ENCODE peak calls at places on chromosomes 1 and 21, in five cellular contexts. Z is CD4-positive, alpha-beta T cell; B is caudate nucleus; K is colonic mucosa; Y is upper lobe of right lung. J is an unnamed sample.

GRCh38 chr1:41006942-41007865 is 14.3 kb downstream of the SLFNL1 start:
- DNase-seq in B (peak), Z (no peak), Y (no peak), K (no peak), J (no peak)

GRCh38 chr1:25879675-25880074 is 4.2 kb upstream of the PAQR7 start:
- DNase-seq in Z (no peak), K (no peak), B (no peak), Y (peak), J (no peak)

GRCh38 chr1:194069168-194069830 is 882.9 kb upstream of the B3GALT2 start:
- DNase-seq in Y (no peak), K (no peak), Z (no peak), B (no peak), J (no peak)

GRCh38 chr21:22476214-22476613 is 1478.0 kb downstream of the NCAM2 start:
- DNase-seq in Y (no peak), Z (no peak), K (no peak), B (no peak), J (no peak)

GRCh38 chr21:25903599-25903998 is 168.8 kb downstream of the GABPA start:
- DNase-seq in Y (no peak), B (no peak), Z (no peak), K (no peak), J (no peak)

GRCh38 chr1:11498956-11499824 is 20.2 kb downstream of the DISP3 start:
- DNase-seq in K (no peak), B (no peak), Y (no peak), Z (no peak), J (no peak)

GRCh38 chr1:159851386-159851785 is 11.1 kb downstream of the VSIG8 start:
- DNase-seq in B (no peak), K (no peak), Z (no peak), Y (no peak), J (no peak)

GRCh38 chr1:27603962-27604578 is at the start of gene AHDC1:
- DNase-seq in B (peak), K (peak), Y (peak), Z (peak), J (peak)

GRCh38 chr21:43287111-43287973 is 118.5 kb downstream of the CRYAA start:
- DNase-seq in Y (peak), Z (no peak), B (no peak), K (no peak), J (no peak)

GRCh38 chr1:226763741-226764264 is 24.7 kb upstream of the ITPKB start:
- DNase-seq in B (no peak), K (no peak), Z (no peak), Y (no peak), J (no peak)

GRCh38 chr1:3074297-3074741 is 5.3 kb downstream of the PRDM16 start:
- DNase-seq in K (no peak), B (no peak), Z (no peak), Y (peak), J (peak)

GRCh38 chr1:32150847-32151246 is 28.6 kb upstream of the TXLNA start:
- DNase-seq in B (no peak), K (no peak), Z (no peak), Y (no peak), J (no peak)

GRCh38 chr1:230565141-230565540 is 77.1 kb upstream of the COG2 start:
- DNase-seq in Z (no peak), B (no peak), K (no peak), Y (no peak), J (no peak)

GRCh38 chr1:41399148-41399795 is 38.0 kb downstream of the FOXO6 start:
- DNase-seq in K (no peak), Z (no peak), B (peak), Y (no peak), J (no peak)

GRCh38 chr1:46582972-46583371 is 21.1 kb downstream of the MKNK1 start:
- DNase-seq in Z (no peak), K (no peak), B (no peak), Y (no peak), J (peak)

GRCh38 chr1:4768553-4768952 is 114.1 kb downstream of the AJAP1 start:
- DNase-seq in Z (no peak), K (no peak), Y (no peak), B (no peak), J (peak)

GRCh38 chr1:18440385-18441226 is 40.1 kb upstream of the KLHDC7A start:
- DNase-seq in K (peak), Y (no peak), Z (no peak), B (no peak), J (no peak)

GRCh38 chr21:14917762-14918161 is 147.0 kb downstream of the NRIP1 start:
- DNase-seq in Y (no peak), Z (no peak), K (no peak), B (no peak), J (no peak)

GRCh38 chr1:4599521-4599920 is 54.9 kb upstream of the AJAP1 start:
- DNase-seq in K (no peak), Y (no peak), B (no peak), Z (no peak), J (no peak)

GRCh38 chr1:27004471-27005165 is 8.0 kb downstream of the TENT5B start:
- DNase-seq in Z (no peak), B (no peak), Y (peak), K (no peak), J (peak)

GRCh38 chr1:74324684-74325448 is 89.7 kb downstream of the TNNI3K start:
- DNase-seq in K (no peak), B (no peak), Z (no peak), Y (no peak), J (no peak)

GRCh38 chr1:178620584-178621475 is 104.2 kb upstream of the RALGPS2 start:
- DNase-seq in Z (no peak), K (no peak), Y (no peak), B (no peak), J (no peak)

GRCh38 chr1:110433213-110433612 is 17.7 kb upstream of the PROK1 start:
- DNase-seq in Y (no peak), Z (no peak), K (no peak), B (no peak), J (no peak)

GRCh38 chr1:12047120-12047876 is 15.8 kb upstream of the TNFRSF8 start:
- DNase-seq in K (no peak), B (no peak), Z (no peak), Y (no peak), J (no peak)

GRCh38 chr1:53579221-53580008 is 120.2 kb downstream of the DMRTB1 start:
- DNase-seq in K (no peak), B (no peak), Z (no peak), Y (peak), J (peak)

GRCh38 chr1:26318338-26319064 is 743 bp downstream of the CD52 start:
- DNase-seq in Z (no peak), Y (peak), B (no peak), K (no peak), J (no peak)

GRCh38 chr1:111175349-111175748 is 25.1 kb downstream of the DENND2D start:
- DNase-seq in Y (no peak), B (no peak), K (no peak), Z (no peak), J (no peak)

GRCh38 chr1:26278303-26278702 is 1.6 kb upstream of the SH3BGRL3 start:
- DNase-seq in K (peak), Y (no peak), B (no peak), Z (no peak), J (no peak)

GRCh38 chr1:100868364-100868995 is 26.2 kb downstream of the EXTL2 start:
- DNase-seq in Z (no peak), K (no peak), Y (no peak), B (no peak), J (no peak)

GRCh38 chr1:69540052-69540451 is 27.7 kb upstream of the LRRC7 start:
- DNase-seq in Z (no peak), B (no peak), K (no peak), Y (no peak), J (no peak)

GRCh38 chr1:112961072-112961471 is 5.1 kb upstream of the SLC16A1 start:
- DNase-seq in Z (no peak), Y (no peak), K (no peak), B (no peak), J (no peak)

GRCh38 chr1:24759492-24759891 is 14.2 kb downstream of the CLIC4 start:
- DNase-seq in K (no peak), Z (no peak), Y (no peak), B (no peak), J (no peak)

GRCh38 chr1:59669752-59670312 is 144.9 kb upstream of the HOOK1 start:
- DNase-seq in Z (no peak), B (peak), K (no peak), Y (no peak), J (no peak)

GRCh38 chr1:248847181-248847955 is 9.3 kb downstream of the ZNF672 start:
- DNase-seq in Z (no peak), K (no peak), B (no peak), Y (peak), J (no peak)

GRCh38 chr1:22556391-22557104 is 6.7 kb upstream of the EPHA8 start:
- DNase-seq in K (no peak), B (no peak), Z (no peak), Y (no peak), J (peak)

GRCh38 chr21:34054259-34054658 is 19.1 kb upstream of the MRPS6 start:
- DNase-seq in B (no peak), K (peak), Y (no peak), Z (no peak), J (no peak)

GRCh38 chr1:57061369-57061768 is 95.6 kb upstream of the C8B start:
- DNase-seq in K (no peak), Z (no peak), Y (no peak), B (no peak), J (peak)

GRCh38 chr21:32726742-32727477 is 903 bp downstream of the SYNJ1 start:
- DNase-seq in K (peak), Z (no peak), B (peak), Y (no peak), J (peak)

GRCh38 chr21:32732544-32732943 is 4.7 kb upstream of the SYNJ1 start:
- DNase-seq in Z (no peak), B (no peak), Y (no peak), K (no peak), J (no peak)

GRCh38 chr21:32728455-32729237 is 833 bp upstream of the SYNJ1 start:
- DNase-seq in B (no peak), Y (no peak), K (no peak), Z (no peak), J (no peak)

GRCh38 chr21:32727728-32728454 is at the start of gene SYNJ1:
- DNase-seq in K (peak), B (peak), Y (peak), Z (peak), J (peak)

GRCh38 chr21:32727478-32727727 is 410 bp downstream of the SYNJ1 start:
- DNase-seq in B (no peak), Y (no peak), K (no peak), Z (no peak), J (no peak)
- H3K27ac ChIP-seq in B (peak), Y (peak), K (peak), Z (peak), J (peak)

DNA sequence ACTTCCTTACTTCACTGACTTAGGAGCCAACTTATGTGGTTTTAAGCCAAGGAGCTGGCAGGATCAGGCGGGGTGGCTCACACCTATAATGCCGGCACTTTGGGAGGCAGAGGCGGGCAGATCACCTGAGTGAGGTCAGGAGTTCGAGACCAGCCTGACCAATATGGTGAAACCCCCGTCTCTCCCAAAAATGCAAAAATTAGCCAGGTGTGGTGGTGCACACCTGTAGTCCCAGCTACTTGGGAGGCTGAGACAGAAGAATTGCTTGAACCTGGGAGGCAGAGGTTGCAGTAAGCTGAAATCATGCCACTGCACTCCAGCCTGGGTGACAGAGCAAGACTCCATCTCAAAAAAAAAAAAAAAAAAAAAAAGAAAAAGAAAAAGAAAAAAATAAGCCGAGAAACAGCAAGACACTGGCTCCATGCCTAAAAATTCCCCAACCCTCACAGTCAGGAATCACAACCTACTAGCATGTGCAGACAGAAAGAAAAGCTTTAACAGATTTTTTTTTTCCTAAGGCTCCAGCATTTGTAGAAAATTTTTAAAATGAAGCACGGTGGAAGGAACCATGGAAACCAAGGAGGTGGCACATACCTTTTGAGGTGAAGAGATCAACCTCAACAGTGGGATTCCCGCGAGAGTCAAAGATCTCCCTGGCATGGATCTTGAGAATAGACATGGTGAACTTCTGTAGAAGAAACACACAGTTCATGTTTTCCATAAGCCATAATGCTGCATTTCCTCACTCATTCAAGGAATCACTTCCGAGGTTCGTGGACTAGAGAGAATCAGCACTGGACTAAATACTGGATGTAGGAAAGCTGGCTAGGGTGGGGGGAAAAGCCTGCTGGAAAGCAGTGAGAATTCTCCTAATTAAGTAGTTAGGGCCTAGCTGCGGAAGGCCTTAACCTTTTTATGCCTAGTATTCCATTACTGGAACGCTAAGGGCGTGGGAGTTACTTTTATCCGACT is 4.0 kb downstream of the ENO1 start:
- DNase-seq in Y (no peak), B (no peak), Z (no peak), K (no peak), J (no peak)
- H3K27ac ChIP-seq in Y (peak), B (peak), Z (no peak), K (peak), J (no peak)

GRCh38 chr1:201020647-201021332 is 2.7 kb downstream of the KIF21B start:
- DNase-seq in Z (no peak), Y (no peak), B (peak), K (peak), J (peak)
- H3K27ac ChIP-seq in Z (peak), Y (peak), B (peak), K (peak), J (peak)

DNA sequence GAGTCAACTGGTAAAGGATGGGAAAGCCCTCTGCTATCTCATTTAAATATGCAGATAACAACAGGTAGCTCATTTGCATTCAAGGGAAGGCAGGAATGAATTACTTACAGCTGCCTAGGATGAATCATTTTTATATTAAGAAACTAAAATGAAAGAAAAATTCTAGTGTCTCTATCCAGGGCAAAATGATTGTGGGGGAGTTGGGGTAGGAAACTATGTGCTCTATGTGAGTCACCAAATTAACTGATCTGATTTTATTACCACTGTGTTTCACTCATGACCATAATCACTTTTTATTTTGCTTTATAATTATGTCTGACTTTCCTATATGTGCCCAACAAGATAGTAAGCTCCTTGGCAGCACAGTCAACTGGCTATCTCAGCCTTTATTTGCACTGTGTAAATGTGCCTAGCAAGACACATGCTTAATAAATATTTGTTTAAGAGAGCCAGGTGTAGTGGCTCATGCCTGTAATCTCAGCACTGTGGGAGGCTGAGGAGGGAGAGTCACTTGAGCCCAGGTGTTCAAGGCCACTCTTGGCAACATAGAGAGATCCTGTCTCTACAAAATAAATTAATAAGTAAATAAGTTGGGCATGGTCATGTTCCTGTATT is 84.2 kb downstream of the SPAG17 start:
- DNase-seq in Z (no peak), Y (no peak), K (peak), B (no peak), J (no peak)
- H3K27ac ChIP-seq in Z (no peak), Y (no peak), K (no peak), B (no peak), J (no peak)